ENCODE peak calls at places on chromosomes 12 and 14, in nine cellular contexts. N, R, T, Z, F, I, A, W and Q are unnamed samples.

GRCh38 chr12:87801860-87802720 is 227.1 kb downstream of the C12orf50 start:
- DNase-seq in F (peak), W (no peak), N (no peak), I (no peak), A (no peak), T (peak), Z (no peak), R (no peak), Q (no peak)

GRCh38 chr12:20367731-20368652 is at the start of gene PDE3A:
- DNase-seq in Z (peak), N (peak), I (peak), T (peak), W (peak), A (peak), R (peak), F (no peak), Q (peak)

GRCh38 chr12:85781751-85782150 is 54.5 kb downstream of the RASSF9 start:
- DNase-seq in N (no peak), A (no peak), W (no peak), R (no peak), Z (no peak), I (no peak), F (no peak), T (no peak), Q (no peak)

GRCh38 chr12:21989819-21990412 is 48.7 kb upstream of the ABCC9 start:
- DNase-seq in A (no peak), N (no peak), T (peak), R (no peak), F (peak), W (no peak), Z (peak), I (no peak), Q (no peak)

GRCh38 chr12:67697443-67697842 is 48.9 kb downstream of the DYRK2 start:
- DNase-seq in T (no peak), A (no peak), N (no peak), R (no peak), F (peak), Z (peak), I (no peak), W (no peak), Q (no peak)

GRCh38 chr12:111785651-111786050 is 18.9 kb downstream of the ALDH2 start:
- DNase-seq in I (no peak), R (no peak), A (no peak), W (no peak), F (peak), N (no peak), T (peak), Z (peak), Q (no peak)

GRCh38 chr12:92408072-92408900 is 262.6 kb upstream of the BTG1 start:
- DNase-seq in T (peak), R (no peak), A (no peak), Z (peak), F (peak), W (peak), I (peak), N (no peak), Q (no peak)

GRCh38 chr12:7005288-7005687 is 13.0 kb downstream of the LPCAT3 start:
- DNase-seq in F (no peak), I (no peak), N (no peak), T (no peak), W (no peak), A (no peak), R (no peak), Z (no peak), Q (no peak)

GRCh38 chr14:23436327-23437141 is 1.1 kb upstream of the MYH7 start:
- DNase-seq in R (peak), I (no peak), W (peak), T (no peak), Z (no peak), A (peak), F (no peak), N (no peak), Q (no peak)

GRCh38 chr14:74945261-74945851 is 10.0 kb downstream of the PGF start:
- DNase-seq in I (peak), F (peak), A (no peak), T (no peak), Z (no peak), R (no peak), W (peak), N (no peak), Q (peak)

GRCh38 chr12:122423258-122424165 is 1.0 kb upstream of the CLIP1 start:
- DNase-seq in N (no peak), Z (no peak), I (peak), W (peak), A (peak), R (peak), T (peak), F (peak), Q (peak)

GRCh38 chr14:90715993-90716392 is 100.2 kb downstream of the TTC7B start:
- DNase-seq in N (no peak), A (no peak), R (no peak), I (no peak), F (no peak), Z (no peak), T (no peak), W (no peak), Q (no peak)

GRCh38 chr12:113103756-113104450 is 31.7 kb downstream of the RASAL1 start:
- DNase-seq in A (peak), N (no peak), I (peak), F (no peak), Z (no peak), W (peak), R (no peak), T (no peak), Q (peak)

GRCh38 chr12:58819945-58820344 is 100.4 kb downstream of the LRIG3 start:
- DNase-seq in F (no peak), A (no peak), Z (no peak), W (no peak), I (no peak), R (no peak), N (no peak), T (no peak), Q (no peak)

GRCh38 chr12:124566181-124567034 is 1.0 kb downstream of the NCOR2 start:
- DNase-seq in T (peak), W (peak), N (no peak), F (peak), R (peak), I (peak), A (peak), Z (peak), Q (peak)

GRCh38 chr12:5085896-5086295 is 42.2 kb downstream of the KCNA5 start:
- DNase-seq in I (no peak), W (no peak), R (no peak), Z (peak), N (peak), T (peak), F (peak), A (no peak), Q (no peak)

GRCh38 chr12:20376984-20377383 is 8.6 kb downstream of the PDE3A start:
- DNase-seq in W (no peak), Z (peak), F (peak), I (no peak), A (no peak), N (no peak), R (no peak), T (peak), Q (no peak)

GRCh38 chr14:63155511-63156189 is 48.6 kb upstream of the RHOJ start:
- DNase-seq in R (no peak), A (no peak), I (no peak), F (peak), Z (no peak), N (no peak), T (peak), W (no peak), Q (no peak)